ENCODE peak calls at places on chromosomes 13 and 19, in ten cellular contexts. G is fibroblast of mammary gland; F is pancreas; L is COR-L47; H is tibial nerve; I is activated naive CD8-positive, alpha-beta T cell treated with anti-CD3 and anti-CD28 coated beads, Interleukin-2, amount 50 U/mL, for 24 hours; M is amygdala; J is neural crest cell; A is Right ventricle myocardium superior; O is SW 1271. E is an unnamed sample.

GRCh38 chr13:39415403-39415802 is 187.6 kb downstream of the LHFPL6 start:
- DNase-seq in G (peak), F (peak), L (peak), H (no peak), I (no peak), M (peak), J (peak), A (peak), O (no peak), E (no peak)

GRCh38 chr13:100707818-100708740 is 33.5 kb upstream of the TMTC4 start:
- DNase-seq in G (peak), F (no peak), L (no peak), H (no peak), I (no peak), M (no peak), J (no peak), A (no peak), O (no peak), E (no peak)

GRCh38 chr19:43078311-43078710 is 4.2 kb downstream of the PSG2 start:
- DNase-seq in G (peak), F (no peak), L (no peak), H (no peak), I (no peak), M (no peak), J (no peak), A (no peak), O (no peak), E (peak)

GRCh38 chr13:106471957-106472543 is 63.4 kb downstream of the EFNB2 start:
- DNase-seq in G (peak), F (no peak), L (no peak), H (no peak), I (no peak), M (no peak), J (no peak), A (no peak), O (peak), E (peak)

GRCh38 chr13:30705672-30706071 is 29.7 kb upstream of the ALOX5AP start:
- DNase-seq in G (no peak), F (no peak), L (no peak), H (no peak), I (no peak), M (no peak), J (no peak), A (no peak), O (no peak), E (no peak)

GRCh38 chr13:37735293-37735692 is 134.3 kb downstream of the TRPC4 start:
- DNase-seq in G (no peak), F (no peak), L (no peak), H (no peak), I (no peak), M (no peak), J (no peak), A (no peak), O (no peak), E (no peak)

GRCh38 chr19:30590596-30591229 is 218.5 kb downstream of the ZNF536 start:
- DNase-seq in G (no peak), F (no peak), L (no peak), H (no peak), I (no peak), M (peak), J (no peak), A (no peak), O (no peak), E (no peak)

GRCh38 chr13:111900390-111901180 is 166.4 kb upstream of the SOX1 start:
- DNase-seq in G (no peak), F (no peak), L (no peak), H (no peak), I (no peak), M (peak), J (no peak), A (no peak), O (no peak), E (no peak)

GRCh38 chr13:72839831-72840426 is 58.0 kb downstream of the PIBF1 start:
- DNase-seq in G (peak), F (peak), L (peak), H (no peak), I (peak), M (no peak), J (peak), A (no peak), O (peak), E (no peak)

GRCh38 chr13:102869948-102870676 is 24.3 kb downstream of the ERCC5 start:
- DNase-seq in G (no peak), F (no peak), L (no peak), H (no peak), I (no peak), M (no peak), J (no peak), A (no peak), O (no peak), E (no peak)

GRCh38 chr19:17328517-17329060 is 6.1 kb downstream of the ANO8 start:
- DNase-seq in G (no peak), F (no peak), L (no peak), H (no peak), I (no peak), M (no peak), J (no peak), A (no peak), O (no peak), E (no peak)

GRCh38 chr13:38826182-38826813 is 139.4 kb downstream of the FREM2 start:
- DNase-seq in G (no peak), F (no peak), L (no peak), H (no peak), I (no peak), M (no peak), J (no peak), A (no peak), O (no peak), E (no peak)

GRCh38 chr19:49301165-49301865 is 23.7 kb downstream of the SLC6A16 start:
- DNase-seq in G (peak), F (peak), L (no peak), H (peak), I (peak), M (peak), J (peak), A (peak), O (peak), E (no peak)

GRCh38 chr13:110027470-110028240 is 241.3 kb upstream of the IRS2 start:
- DNase-seq in G (no peak), F (no peak), L (no peak), H (no peak), I (no peak), M (no peak), J (no peak), A (no peak), O (no peak), E (no peak)

GRCh38 chr13:107864543-107865460 is 350.5 kb downstream of the LIG4 start:
- DNase-seq in G (peak), F (no peak), L (peak), H (peak), I (peak), M (peak), J (peak), A (no peak), O (no peak), E (no peak)

GRCh38 chr13:33743438-33744368 is 74.2 kb upstream of the RFC3 start:
- DNase-seq in G (no peak), F (no peak), L (no peak), H (no peak), I (no peak), M (no peak), J (no peak), A (no peak), O (no peak), E (no peak)

GRCh38 chr19:12749938-12750521 is 1.6 kb upstream of the BEST2 start:
- DNase-seq in G (peak), F (no peak), L (no peak), H (no peak), I (no peak), M (no peak), J (no peak), A (no peak), O (no peak), E (no peak)

GRCh38 chr19:15181394-15181793 is 19.4 kb downstream of the NOTCH3 start:
- DNase-seq in G (no peak), F (no peak), L (no peak), H (no peak), I (no peak), M (no peak), J (no peak), A (no peak), O (no peak), E (no peak)

GRCh38 chr19:42064432-42064831 is 5.6 kb downstream of the GRIK5 start:
- DNase-seq in G (no peak), F (no peak), L (no peak), H (no peak), I (no peak), M (no peak), J (no peak), A (no peak), O (no peak), E (no peak)

GRCh38 chr19:12331211-12331941 is 2.1 kb downstream of the ZNF563 start:
- DNase-seq in G (no peak), F (no peak), L (no peak), H (no peak), I (peak), M (no peak), J (no peak), A (no peak), O (no peak), E (no peak)

GRCh38 chr19:20928371-20928770 is 5.3 kb downstream of the ZNF85 start:
- DNase-seq in G (peak), F (no peak), L (no peak), H (no peak), I (no peak), M (no peak), J (no peak), A (no peak), O (peak), E (peak)

GRCh38 chr13:33150146-33150545 is 133.9 kb downstream of the KL start:
- DNase-seq in G (peak), F (no peak), L (peak), H (no peak), I (no peak), M (no peak), J (no peak), A (no peak), O (no peak), E (no peak)

GRCh38 chr13:49374585-49375290 is 69.1 kb downstream of the CAB39L start:
- DNase-seq in G (peak), F (no peak), L (no peak), H (no peak), I (no peak), M (no peak), J (no peak), A (no peak), O (no peak), E (no peak)

GRCh38 chr19:12956446-12957388 is at the start of gene GADD45GIP1:
- DNase-seq in G (peak), F (peak), L (peak), H (peak), I (peak), M (peak), J (peak), A (peak), O (peak), E (no peak)

GRCh38 chr13:65095118-65095517 is 2135.0 kb downstream of the PCDH9 start:
- DNase-seq in G (no peak), F (no peak), L (no peak), H (no peak), I (no peak), M (no peak), J (no peak), A (no peak), O (no peak), E (no peak)

GRCh38 chr19:35992902-35993765 is 1.9 kb upstream of the SDHAF1 start:
- DNase-seq in G (no peak), F (no peak), L (no peak), H (no peak), I (no peak), M (no peak), J (no peak), A (no peak), O (no peak), E (no peak)

GRCh38 chr19:49591731-49592485 is 926 bp downstream of the PRR12 start:
- DNase-seq in G (peak), F (peak), L (peak), H (no peak), I (peak), M (peak), J (peak), A (peak), O (peak), E (no peak)

GRCh38 chr13:98307392-98307743 is 130.3 kb upstream of the RNF113B start:
- DNase-seq in G (no peak), F (no peak), L (no peak), H (no peak), I (no peak), M (no peak), J (no peak), A (no peak), O (no peak), E (no peak)

GRCh38 chr13:100673831-100674362 is 698 bp downstream of the TMTC4 start:
- DNase-seq in G (peak), F (peak), L (peak), H (peak), I (peak), M (no peak), J (no peak), A (peak), O (peak), E (peak)

GRCh38 chr13:76350399-76350798 is 535.8 kb downstream of the KCTD12 start:
- DNase-seq in G (no peak), F (no peak), L (no peak), H (no peak), I (no peak), M (no peak), J (no peak), A (no peak), O (no peak), E (no peak)

GRCh38 chr13:36345438-36346221 is 564 bp downstream of the SPART start:
- DNase-seq in G (peak), F (peak), L (no peak), H (peak), I (peak), M (peak), J (peak), A (peak), O (peak), E (no peak)

GRCh38 chr19:34662919-34663318 is 14.0 kb downstream of the SCGB2B2 start:
- DNase-seq in G (peak), F (no peak), L (peak), H (no peak), I (no peak), M (no peak), J (no peak), A (no peak), O (peak), E (no peak)

GRCh38 chr13:62119739-62120700 is 704.4 kb upstream of the PCDH20 start:
- DNase-seq in G (peak), F (no peak), L (no peak), H (no peak), I (no peak), M (no peak), J (no peak), A (no peak), O (peak), E (no peak)

GRCh38 chr19:39410620-39411005 is 1.9 kb upstream of the PLEKHG2 start:
- DNase-seq in G (no peak), F (no peak), L (no peak), H (no peak), I (no peak), M (no peak), J (no peak), A (no peak), O (no peak), E (no peak)

GRCh38 chr13:110790371-110790770 is 76.9 kb downstream of the ING1 start:
- DNase-seq in G (no peak), F (no peak), L (no peak), H (no peak), I (no peak), M (no peak), J (no peak), A (no peak), O (no peak), E (no peak)

E was measured in GM04503.